ENCODE peak calls at places on chromosomes 11 and 22, in ten cellular contexts. G, O, Y, M, L, U, T, B, X and V are unnamed samples.

GRCh38 chr11:79236541-79236971 is 204.3 kb downstream of the TENM4 start:
- DNase-seq in Y (peak), G (peak), T (peak), U (peak), L (no peak), X (no peak), O (no peak), M (no peak), B (no peak), V (no peak)

GRCh38 chr11:45215098-45215497 is 68.7 kb downstream of the PRDM11 start:
- DNase-seq in X (no peak), M (no peak), T (no peak), G (no peak), Y (no peak), L (no peak), B (no peak), O (no peak), U (no peak), V (no peak)

GRCh38 chr22:33247758-33248157 is 189.6 kb upstream of the SYN3 start:
- DNase-seq in O (no peak), T (no peak), B (no peak), U (no peak), L (no peak), M (no peak), G (no peak), Y (no peak), X (no peak), V (no peak)

GRCh38 chr22:48103126-48103875 is 1340.9 kb downstream of the TBC1D22A start:
- DNase-seq in X (no peak), U (no peak), T (no peak), M (no peak), L (no peak), B (no peak), Y (no peak), G (no peak), O (no peak), V (no peak)

GRCh38 chr11:63510360-63511130 is 4.7 kb downstream of the LGALS12 start:
- DNase-seq in M (no peak), U (no peak), Y (no peak), B (no peak), L (no peak), O (no peak), T (peak), X (no peak), G (peak), V (no peak)

GRCh38 chr11:13983081-13983751 is 20.7 kb downstream of the SPON1 start:
- DNase-seq in Y (no peak), L (no peak), G (no peak), U (no peak), X (no peak), O (no peak), M (no peak), T (peak), B (no peak), V (no peak)

GRCh38 chr22:50602338-50602700 is 1.7 kb downstream of the MAPK8IP2 start:
- DNase-seq in O (no peak), Y (no peak), M (no peak), B (no peak), L (no peak), G (no peak), U (no peak), T (no peak), X (no peak), V (no peak)

GRCh38 chr11:44958165-44958564 is 7.5 kb upstream of the TP53I11 start:
- DNase-seq in T (no peak), M (no peak), Y (no peak), B (no peak), O (no peak), L (no peak), U (no peak), G (no peak), X (no peak), V (no peak)

GRCh38 chr11:120674537-120674936 is 163.0 kb downstream of the GRIK4 start:
- DNase-seq in L (no peak), M (no peak), B (no peak), T (peak), U (peak), X (no peak), O (no peak), Y (peak), G (no peak), V (no peak)

GRCh38 chr11:116207781-116208180 is 565.0 kb downstream of the BUD13 start:
- DNase-seq in T (no peak), B (no peak), O (no peak), U (no peak), Y (no peak), X (no peak), G (no peak), M (no peak), L (no peak), V (no peak)